ENCODE peak calls at places on chromosomes 5 and 9, in eight cellular contexts. One of them, this sample, is unnamed.

GRCh38 chr9:114280636-114281315 is 42.1 kb upstream of the ORM1 start:
- DNase-seq in tibial nerve: no peak
- DNase-seq in body of pancreas: no peak
- DNase-seq in foreskin fibroblast: peak
- DNase-seq in fibroblast of pulmonary artery: no peak
- DNase-seq in fibroblast of lung: peak
- DNase-seq in lower leg skin: peak
- DNase-seq in AG04450: no peak
- DNase-seq in this sample: peak

GRCh38 chr5:147509041-147509709 is 693 bp downstream of the DPYSL3 start:
- DNase-seq in fibroblast of lung: no peak
- DNase-seq in body of pancreas: no peak
- DNase-seq in AG04450: no peak
- DNase-seq in foreskin fibroblast: no peak
- DNase-seq in lower leg skin: peak
- DNase-seq in tibial nerve: peak
- DNase-seq in fibroblast of pulmonary artery: no peak
- DNase-seq in this sample: no peak

GRCh38 chr5:143297756-143298155 is 105.7 kb downstream of the NR3C1 start:
- DNase-seq in foreskin fibroblast: no peak
- DNase-seq in lower leg skin: no peak
- DNase-seq in AG04450: no peak
- DNase-seq in tibial nerve: no peak
- DNase-seq in fibroblast of lung: no peak
- DNase-seq in fibroblast of pulmonary artery: peak
- DNase-seq in body of pancreas: no peak
- DNase-seq in this sample: no peak

GRCh38 chr5:38417658-38418017 is 138.8 kb downstream of the LIFR start:
- DNase-seq in fibroblast of pulmonary artery: no peak
- DNase-seq in fibroblast of lung: no peak
- DNase-seq in lower leg skin: peak
- DNase-seq in body of pancreas: no peak
- DNase-seq in foreskin fibroblast: no peak
- DNase-seq in tibial nerve: no peak
- DNase-seq in AG04450: no peak
- DNase-seq in this sample: no peak

GRCh38 chr9:16100596-16101091 is 547.8 kb downstream of the CCDC171 start:
- DNase-seq in AG04450: no peak
- DNase-seq in tibial nerve: peak
- DNase-seq in body of pancreas: peak
- DNase-seq in fibroblast of pulmonary artery: peak
- DNase-seq in fibroblast of lung: peak
- DNase-seq in lower leg skin: no peak
- DNase-seq in foreskin fibroblast: peak
- DNase-seq in this sample: no peak

GRCh38 chr9:86434039-86434726 is 80.0 kb upstream of the TUT7 start:
- DNase-seq in lower leg skin: peak
- DNase-seq in fibroblast of pulmonary artery: peak
- DNase-seq in foreskin fibroblast: peak
- DNase-seq in body of pancreas: no peak
- DNase-seq in AG04450: peak
- DNase-seq in fibroblast of lung: peak
- DNase-seq in tibial nerve: peak
- DNase-seq in this sample: no peak

GRCh38 chr5:40717281-40717680 is 37.6 kb downstream of the PTGER4 start:
- DNase-seq in lower leg skin: no peak
- DNase-seq in fibroblast of pulmonary artery: peak
- DNase-seq in tibial nerve: no peak
- DNase-seq in AG04450: peak
- DNase-seq in fibroblast of lung: peak
- DNase-seq in body of pancreas: no peak
- DNase-seq in foreskin fibroblast: peak
- DNase-seq in this sample: peak

GRCh38 chr9:133825555-133826198 is 87.5 kb upstream of the SARDH start:
- DNase-seq in AG04450: peak
- DNase-seq in lower leg skin: no peak
- DNase-seq in foreskin fibroblast: peak
- DNase-seq in fibroblast of pulmonary artery: peak
- DNase-seq in fibroblast of lung: peak
- DNase-seq in body of pancreas: no peak
- DNase-seq in tibial nerve: no peak
- DNase-seq in this sample: peak

GRCh38 chr5:62288118-62288517 is 17.9 kb upstream of the KIF2A start:
- DNase-seq in AG04450: no peak
- DNase-seq in lower leg skin: no peak
- DNase-seq in tibial nerve: no peak
- DNase-seq in fibroblast of pulmonary artery: no peak
- DNase-seq in body of pancreas: no peak
- DNase-seq in foreskin fibroblast: no peak
- DNase-seq in fibroblast of lung: no peak
- DNase-seq in this sample: no peak

GRCh38 chr5:158599132-158599531 is 500.6 kb downstream of the EBF1 start:
- DNase-seq in AG04450: no peak
- DNase-seq in body of pancreas: no peak
- DNase-seq in fibroblast of lung: peak
- DNase-seq in fibroblast of pulmonary artery: peak
- DNase-seq in tibial nerve: peak
- DNase-seq in lower leg skin: no peak
- DNase-seq in foreskin fibroblast: peak
- DNase-seq in this sample: no peak

GRCh38 chr5:138738399-138738798 is 14.8 kb upstream of the CTNNA1 start:
- DNase-seq in fibroblast of lung: no peak
- DNase-seq in tibial nerve: no peak
- DNase-seq in fibroblast of pulmonary artery: no peak
- DNase-seq in lower leg skin: no peak
- DNase-seq in foreskin fibroblast: no peak
- DNase-seq in body of pancreas: no peak
- DNase-seq in AG04450: no peak
- DNase-seq in this sample: no peak

GRCh38 chr5:168793844-168794837 is 215.0 kb upstream of the PANK3 start:
- DNase-seq in body of pancreas: no peak
- DNase-seq in tibial nerve: no peak
- DNase-seq in AG04450: no peak
- DNase-seq in foreskin fibroblast: peak
- DNase-seq in lower leg skin: peak
- DNase-seq in fibroblast of pulmonary artery: peak
- DNase-seq in fibroblast of lung: peak
- DNase-seq in this sample: peak

GRCh38 chr5:8842906-8843590 is 702.8 kb downstream of the SEMA5A start:
- DNase-seq in fibroblast of pulmonary artery: peak
- DNase-seq in lower leg skin: no peak
- DNase-seq in tibial nerve: peak
- DNase-seq in AG04450: no peak
- DNase-seq in fibroblast of lung: peak
- DNase-seq in body of pancreas: no peak
- DNase-seq in foreskin fibroblast: peak
- DNase-seq in this sample: no peak

GRCh38 chr5:122726990-122727616 is 47.8 kb upstream of the SNX2 start:
- DNase-seq in fibroblast of pulmonary artery: peak
- DNase-seq in body of pancreas: no peak
- DNase-seq in lower leg skin: no peak
- DNase-seq in foreskin fibroblast: peak
- DNase-seq in AG04450: no peak
- DNase-seq in tibial nerve: no peak
- DNase-seq in fibroblast of lung: peak
- DNase-seq in this sample: peak

GRCh38 chr9:31908158-31908890 is 476.1 kb upstream of the ACO1 start:
- DNase-seq in fibroblast of lung: no peak
- DNase-seq in fibroblast of pulmonary artery: no peak
- DNase-seq in AG04450: no peak
- DNase-seq in lower leg skin: no peak
- DNase-seq in foreskin fibroblast: no peak
- DNase-seq in tibial nerve: no peak
- DNase-seq in body of pancreas: no peak
- DNase-seq in this sample: no peak

GRCh38 chr5:166493627-166494026 is 1797.8 kb upstream of the WWC1 start:
- DNase-seq in lower leg skin: no peak
- DNase-seq in fibroblast of lung: no peak
- DNase-seq in body of pancreas: no peak
- DNase-seq in AG04450: no peak
- DNase-seq in fibroblast of pulmonary artery: peak
- DNase-seq in foreskin fibroblast: no peak
- DNase-seq in tibial nerve: no peak
- DNase-seq in this sample: no peak

DNA sequence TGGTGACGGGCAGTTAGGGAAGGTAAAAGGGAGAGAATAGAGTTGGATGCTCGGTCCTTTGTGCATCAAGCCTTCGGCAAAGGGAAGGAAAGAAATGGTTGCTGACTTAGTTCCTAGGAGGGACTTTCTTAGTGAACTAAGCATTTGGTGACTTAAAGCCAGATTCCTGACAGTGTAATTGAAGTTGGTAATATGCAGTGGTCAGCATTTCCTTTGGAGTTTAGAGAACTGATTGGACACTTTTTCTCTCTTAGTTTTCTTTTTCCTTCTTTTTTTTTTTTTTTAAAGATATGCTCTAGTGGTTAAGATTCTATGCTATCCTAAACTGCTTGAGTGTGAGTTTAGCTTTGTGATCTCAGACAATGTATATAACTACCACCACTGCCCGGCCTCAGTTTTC is 2.3 kb downstream of the CLTA start:
- DNase-seq in body of pancreas: no peak
- DNase-seq in fibroblast of lung: peak
- DNase-seq in lower leg skin: no peak
- DNase-seq in AG04450: no peak
- DNase-seq in tibial nerve: no peak
- DNase-seq in foreskin fibroblast: no peak
- DNase-seq in fibroblast of pulmonary artery: no peak
- DNase-seq in this sample: no peak
- H3K4me3 ChIP-seq in body of pancreas: no peak
- H3K4me3 ChIP-seq in fibroblast of lung: peak
- H3K4me3 ChIP-seq in lower leg skin: no peak
- H3K4me3 ChIP-seq in AG04450: peak
- H3K4me3 ChIP-seq in tibial nerve: peak
- H3K4me3 ChIP-seq in foreskin fibroblast: peak
- H3K4me3 ChIP-seq in fibroblast of pulmonary artery: peak
- H3K4me3 ChIP-seq in this sample: peak

GRCh38 chr5:126847318-126848221 is 70.6 kb downstream of the LMNB1 start:
- DNase-seq in foreskin fibroblast: no peak
- DNase-seq in body of pancreas: no peak
- DNase-seq in fibroblast of lung: no peak
- DNase-seq in AG04450: no peak
- DNase-seq in fibroblast of pulmonary artery: no peak
- DNase-seq in lower leg skin: no peak
- DNase-seq in tibial nerve: peak
- DNase-seq in this sample: no peak

GRCh38 chr5:126846756-126847155 is 69.8 kb downstream of the LMNB1 start:
- DNase-seq in foreskin fibroblast: no peak
- DNase-seq in AG04450: no peak
- DNase-seq in lower leg skin: no peak
- DNase-seq in tibial nerve: no peak
- DNase-seq in fibroblast of lung: no peak
- DNase-seq in fibroblast of pulmonary artery: no peak
- DNase-seq in body of pancreas: no peak
- DNase-seq in this sample: no peak

GRCh38 chr5:126848253-126848652 is 71.3 kb downstream of the LMNB1 start:
- DNase-seq in tibial nerve: no peak
- DNase-seq in lower leg skin: no peak
- DNase-seq in foreskin fibroblast: no peak
- DNase-seq in fibroblast of pulmonary artery: no peak
- DNase-seq in fibroblast of lung: no peak
- DNase-seq in body of pancreas: no peak
- DNase-seq in AG04450: no peak
- DNase-seq in this sample: no peak

GRCh38 chr5:126849101-126849678 is 72.3 kb downstream of the LMNB1 start:
- DNase-seq in AG04450: no peak
- DNase-seq in fibroblast of pulmonary artery: peak
- DNase-seq in foreskin fibroblast: no peak
- DNase-seq in body of pancreas: no peak
- DNase-seq in lower leg skin: no peak
- DNase-seq in fibroblast of lung: peak
- DNase-seq in tibial nerve: peak
- DNase-seq in this sample: no peak

DNA sequence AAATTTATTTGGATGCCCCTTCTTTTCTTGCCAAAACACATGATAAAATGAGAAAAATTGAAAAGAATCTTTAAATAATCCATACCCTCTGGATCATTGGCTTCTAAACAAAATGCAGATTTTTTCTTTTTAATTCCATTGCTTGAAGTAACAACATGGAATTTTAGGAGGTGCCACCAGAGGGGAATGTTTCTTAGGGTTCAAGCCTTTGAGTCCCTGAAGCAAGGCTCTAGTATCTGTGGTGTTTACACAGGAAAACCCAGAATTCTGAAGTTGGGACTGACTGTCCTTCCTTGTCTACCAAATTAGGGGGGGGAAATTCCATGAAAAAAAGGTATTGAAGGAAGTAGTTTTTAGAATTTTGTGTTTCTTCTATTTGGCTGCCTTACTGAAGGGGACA is 69.4 kb downstream of the LMNB1 start:
- DNase-seq in lower leg skin: no peak
- DNase-seq in tibial nerve: no peak
- DNase-seq in AG04450: no peak
- DNase-seq in foreskin fibroblast: peak
- DNase-seq in fibroblast of pulmonary artery: peak
- DNase-seq in body of pancreas: no peak
- DNase-seq in fibroblast of lung: peak
- DNase-seq in this sample: peak
- TF ChIP-seq CTCF in lower leg skin: no peak
- TF ChIP-seq CTCF in tibial nerve: no peak
- TF ChIP-seq CTCF in AG04450: peak
- TF ChIP-seq CTCF in foreskin fibroblast: peak
- TF ChIP-seq CTCF in fibroblast of pulmonary artery: peak
- TF ChIP-seq CTCF in body of pancreas: no peak
- TF ChIP-seq CTCF in fibroblast of lung: peak
- TF ChIP-seq CTCF in this sample: peak

DNA sequence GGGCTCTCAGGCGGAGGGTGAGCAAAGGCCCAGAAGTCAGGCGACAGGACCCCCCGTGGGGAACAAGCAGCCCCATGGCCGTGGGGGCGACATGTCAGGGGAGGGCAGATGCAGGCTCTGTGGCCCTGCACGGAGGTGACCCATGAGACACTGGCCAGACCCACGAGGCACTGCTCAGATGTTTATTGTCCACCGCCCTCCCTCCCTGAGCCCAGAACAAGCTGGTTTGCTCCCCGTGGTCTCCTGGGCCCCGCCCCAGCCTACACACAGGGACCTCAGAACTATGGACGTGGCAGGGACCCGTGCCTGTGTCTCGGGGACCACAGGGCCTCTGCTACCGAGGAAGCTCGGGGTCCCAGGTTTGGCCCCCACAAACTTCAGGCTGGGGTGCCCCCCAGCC is 1.9 kb downstream of the FUT7 start:
- DNase-seq in fibroblast of pulmonary artery: no peak
- DNase-seq in AG04450: no peak
- DNase-seq in body of pancreas: no peak
- DNase-seq in fibroblast of lung: no peak
- DNase-seq in foreskin fibroblast: no peak
- DNase-seq in lower leg skin: no peak
- DNase-seq in tibial nerve: no peak
- DNase-seq in this sample: no peak
- H3K4me3 ChIP-seq in fibroblast of pulmonary artery: no peak
- H3K4me3 ChIP-seq in AG04450: no peak
- H3K4me3 ChIP-seq in body of pancreas: no peak
- H3K4me3 ChIP-seq in fibroblast of lung: no peak
- H3K4me3 ChIP-seq in foreskin fibroblast: no peak
- H3K4me3 ChIP-seq in lower leg skin: no peak
- H3K4me3 ChIP-seq in tibial nerve: no peak
- H3K4me3 ChIP-seq in this sample: no peak

DNA sequence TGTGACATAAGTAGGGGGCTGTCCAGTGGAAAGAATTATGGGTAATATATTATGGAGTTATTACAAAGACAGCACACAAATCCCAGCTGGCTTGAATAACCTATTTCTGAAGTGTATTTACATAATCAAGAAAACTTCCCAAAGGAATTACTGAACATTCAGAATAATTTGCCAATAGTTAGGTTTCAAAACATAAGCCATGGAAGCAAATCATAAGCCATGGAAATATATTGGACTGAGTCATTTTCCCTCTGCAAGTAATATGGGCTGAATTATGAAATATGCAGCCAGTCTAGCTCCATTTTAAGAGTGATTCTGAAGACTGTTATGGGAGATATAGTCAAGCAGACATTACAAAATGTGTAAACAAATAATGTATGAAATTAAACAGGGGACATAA is 133.8 kb upstream of the FBXL17 start:
- DNase-seq in fibroblast of pulmonary artery: no peak
- DNase-seq in AG04450: no peak
- DNase-seq in body of pancreas: no peak
- DNase-seq in tibial nerve: no peak
- DNase-seq in foreskin fibroblast: no peak
- DNase-seq in fibroblast of lung: peak
- DNase-seq in lower leg skin: no peak
- DNase-seq in this sample: no peak
- TF ChIP-seq CTCF in fibroblast of pulmonary artery: no peak
- TF ChIP-seq CTCF in AG04450: no peak
- TF ChIP-seq CTCF in body of pancreas: no peak
- TF ChIP-seq CTCF in tibial nerve: no peak
- TF ChIP-seq CTCF in foreskin fibroblast: no peak
- TF ChIP-seq CTCF in fibroblast of lung: no peak
- TF ChIP-seq CTCF in lower leg skin: no peak
- TF ChIP-seq CTCF in this sample: no peak